ENCODE peak calls at places on chromosomes 2 and 18, in nine cellular contexts. Z is left ventricle myocardium superior; Q is SW480; S is lower leg skin; W is NCI-H1694; V is KBM-7; A is NCI-H460; X is stimulated activated naive CD4-positive, alpha-beta T cell treated with Interleukin-2 at 50 U/mL for 16 hours; P is lung. H is an unnamed sample.

GRCh38 chr2:27091746-27092695 is 5.4 kb downstream of the KHK start:
- DNase-seq in Z (no peak), Q (no peak), S (no peak), W (no peak), V (no peak), A (no peak), X (no peak), P (no peak), H (no peak)

GRCh38 chr2:216777637-216778273 is 82.1 kb downstream of the TNP1 start:
- DNase-seq in Z (no peak), Q (peak; percentile 82), S (no peak), W (peak; percentile 92), V (peak; percentile 86), A (peak; percentile 80), X (no peak), P (no peak), H (no peak)

GRCh38 chr2:103254611-103255010 is 492.8 kb downstream of the TMEM182 start:
- DNase-seq in Z (no peak), Q (no peak), S (no peak), W (no peak), V (no peak), A (no peak), X (no peak), P (no peak), H (no peak)

GRCh38 chr18:67665266-67665665 is 148.7 kb upstream of the DSEL start:
- DNase-seq in Z (no peak), Q (no peak), S (no peak), W (no peak), V (no peak), A (no peak), X (no peak), P (no peak), H (no peak)

GRCh38 chr2:9818097-9818496 is 25.2 kb upstream of the TAF1B start:
- DNase-seq in Z (no peak), Q (no peak), S (peak; percentile 32), W (no peak), V (no peak), A (no peak), X (no peak), P (no peak), H (no peak)

GRCh38 chr18:12811191-12811950 is 72.7 kb downstream of the PTPN2 start:
- DNase-seq in Z (no peak), Q (no peak), S (no peak), W (no peak), V (no peak), A (no peak), X (no peak), P (no peak), H (no peak)

GRCh38 chr18:35002120-35002519 is 39.1 kb upstream of the MAPRE2 start:
- DNase-seq in Z (no peak), Q (no peak), S (no peak), W (no peak), V (no peak), A (no peak), X (no peak), P (no peak), H (no peak)

GRCh38 chr2:7037340-7038333 is 120.4 kb downstream of the RNF144A start:
- DNase-seq in Z (peak; percentile 62), Q (peak; percentile 53), S (no peak), W (peak; percentile 71), V (peak; percentile 61), A (peak; percentile 56), X (peak; percentile 20), P (peak; percentile 68), H (no peak)

GRCh38 chr18:51864219-51864965 is 475.6 kb upstream of the DCC start:
- DNase-seq in Z (no peak), Q (no peak), S (no peak), W (no peak), V (no peak), A (no peak), X (no peak), P (no peak), H (no peak)

GRCh38 chr2:108950736-108951135 is 38.3 kb downstream of the EDAR start:
- DNase-seq in Z (no peak), Q (no peak), S (no peak), W (no peak), V (no peak), A (no peak), X (no peak), P (no peak), H (peak; percentile 22)

GRCh38 chr2:10439971-10440370 is 8.2 kb downstream of the ODC1 start:
- DNase-seq in Z (no peak), Q (no peak), S (no peak), W (no peak), V (no peak), A (no peak), X (no peak), P (no peak), H (no peak)

GRCh38 chr18:79465392-79465991 is 69.8 kb downstream of the NFATC1 start:
- DNase-seq in Z (no peak), Q (no peak), S (no peak), W (peak; percentile 31), V (no peak), A (no peak), X (no peak), P (no peak), H (no peak)

GRCh38 chr18:9845256-9845655 is 40.5 kb upstream of the TXNDC2 start:
- DNase-seq in Z (no peak), Q (no peak), S (peak; percentile 21), W (no peak), V (no peak), A (no peak), X (no peak), P (no peak), H (no peak)

GRCh38 chr18:44039826-44040225 is 640.9 kb upstream of the SETBP1 start:
- DNase-seq in Z (no peak), Q (no peak), S (no peak), W (no peak), V (no peak), A (no peak), X (no peak), P (no peak), H (no peak)

GRCh38 chr2:220556658-220557057 is 929.2 kb downstream of the SLC4A3 start:
- DNase-seq in Z (no peak), Q (no peak), S (no peak), W (no peak), V (no peak), A (no peak), X (no peak), P (no peak), H (no peak)

GRCh38 chr2:158953926-158954763 is 14.3 kb upstream of the TANC1 start:
- DNase-seq in Z (peak; percentile 82), Q (peak; percentile 76), S (peak; percentile 92), W (peak; percentile 70), V (peak; percentile 91), A (no peak), X (peak; percentile 5), P (peak; percentile 64), H (peak; percentile 78)

GRCh38 chr2:142037051-142037450 is 93.8 kb downstream of the LRP1B start:
- DNase-seq in Z (no peak), Q (no peak), S (no peak), W (no peak), V (no peak), A (peak; percentile 14), X (no peak), P (no peak), H (no peak)

GRCh38 chr2:41782306-41783158 is 265.3 kb upstream of the PKDCC start:
- DNase-seq in Z (no peak), Q (peak; percentile 39), S (no peak), W (peak; percentile 64), V (peak; percentile 46), A (peak; percentile 39), X (no peak), P (no peak), H (no peak)

GRCh38 chr18:36066731-36067117 is 635 bp downstream of the RPRD1A start:
- DNase-seq in Z (no peak), Q (peak; percentile 1), S (no peak), W (no peak), V (peak; percentile 57), A (no peak), X (no peak), P (no peak), H (no peak)

GRCh38 chr2:237901932-237902846 is 42.8 kb downstream of the RAMP1 start:
- DNase-seq in Z (no peak), Q (no peak), S (no peak), W (no peak), V (no peak), A (no peak), X (no peak), P (no peak), H (peak; percentile 42)

GRCh38 chr2:80299672-80300071 is 4.9 kb downstream of the LRRTM1 start:
- DNase-seq in Z (no peak), Q (no peak), S (no peak), W (no peak), V (no peak), A (no peak), X (no peak), P (no peak), H (no peak)

GRCh38 chr2:181152701-181153100 is 172.3 kb downstream of the UBE2E3 start:
- DNase-seq in Z (no peak), Q (no peak), S (no peak), W (no peak), V (no peak), A (no peak), X (no peak), P (no peak), H (no peak)

GRCh38 chr2:71512386-71512785 is 59.0 kb downstream of the DYSF start:
- DNase-seq in Z (no peak), Q (no peak), S (no peak), W (no peak), V (no peak), A (no peak), X (no peak), P (no peak), H (no peak)

H was measured in suprapubic skin.